ENCODE peak calls at places on chromosome 20, in eight cellular contexts. K, T, U, R, N, O, E and D are unnamed samples.

GRCh38 chr20:6784767-6785166 is 17.3 kb downstream of the BMP2 start:
- DNase-seq in T (no peak), E (no peak), K (no peak), U (no peak), R (no peak), N (no peak), O (no peak), D (no peak)

GRCh38 chr20:53904261-53904660 is 166.1 kb downstream of the BCAS1 start:
- DNase-seq in U (no peak), R (no peak), O (no peak), E (no peak), K (no peak), T (no peak), N (no peak), D (no peak)

GRCh38 chr20:17680836-17681740 is 954 bp downstream of the RRBP1 start:
- DNase-seq in K (peak; percentile 77), U (peak; percentile 83), E (peak; percentile 82), R (peak; percentile 13), T (peak; percentile 72), N (no peak), O (peak; percentile 84), D (peak; percentile 51)

GRCh38 chr20:621115-621756 is 11.1 kb upstream of the TCF15 start:
- DNase-seq in E (peak; percentile 47), K (no peak), R (no peak), O (no peak), U (no peak), T (no peak), N (no peak), D (no peak)

GRCh38 chr20:57375652-57376230 is 15.5 kb upstream of the RBM38 start:
- DNase-seq in O (no peak), E (no peak), K (no peak), T (no peak), N (no peak), U (no peak), R (no peak), D (no peak)

GRCh38 chr20:61628901-61629300 is 376.8 kb downstream of the CDH4 start:
- DNase-seq in E (peak; percentile 17), N (no peak), K (no peak), T (no peak), R (no peak), O (no peak), U (no peak), D (no peak)

GRCh38 chr20:37395921-37396519 is 50.1 kb downstream of the SRC start:
- DNase-seq in N (no peak), T (no peak), E (no peak), R (no peak), K (no peak), U (no peak), O (no peak), D (no peak)

GRCh38 chr20:4781637-4782349 is 60.1 kb downstream of the PRND start:
- DNase-seq in U (no peak), O (no peak), T (no peak), K (no peak), E (no peak), R (no peak), N (no peak), D (no peak)

GRCh38 chr20:61903575-61904340 is 161.9 kb downstream of the TAF4 start:
- DNase-seq in U (no peak), T (no peak), R (no peak), O (no peak), N (no peak), E (no peak), K (no peak), D (no peak)

GRCh38 chr20:59004493-59004762 is 2.6 kb downstream of the CTSZ start:
- DNase-seq in T (no peak), U (peak; percentile 48), O (no peak), R (no peak), K (no peak), E (no peak), N (no peak), D (no peak)
- H3K4me3 ChIP-seq in T (no peak overlapping the region), U (peak overlapping the region; percentile 81), O (no peak overlapping the region), R (peak overlapping the region; percentile 76), K (peak overlapping the region; percentile 7), E (no peak overlapping the region), N (no peak overlapping the region), D (no peak overlapping the region)

GRCh38 chr20:38872491-38873049 is 53.6 kb upstream of the FAM83D start:
- DNase-seq in U (no peak), T (no peak), E (no peak), R (no peak), O (no peak), K (peak; percentile 58), N (no peak), D (no peak)

GRCh38 chr20:38875170-38875993 is 50.8 kb upstream of the FAM83D start:
- DNase-seq in O (no peak), E (no peak), R (peak; percentile 96), T (no peak), N (no peak), K (peak; percentile 97), U (no peak), D (no peak)

GRCh38 chr20:38873050-38873581 is 53.1 kb upstream of the FAM83D start:
- DNase-seq in E (no peak), T (no peak), N (no peak), K (peak; percentile 91), R (peak; percentile 84), U (no peak), O (no peak), D (no peak)

GRCh38 chr20:38872036-38872435 is 54.2 kb upstream of the FAM83D start:
- DNase-seq in O (no peak), T (no peak), N (no peak), K (peak; percentile 37), U (no peak), R (no peak), E (no peak), D (no peak)

DNA sequence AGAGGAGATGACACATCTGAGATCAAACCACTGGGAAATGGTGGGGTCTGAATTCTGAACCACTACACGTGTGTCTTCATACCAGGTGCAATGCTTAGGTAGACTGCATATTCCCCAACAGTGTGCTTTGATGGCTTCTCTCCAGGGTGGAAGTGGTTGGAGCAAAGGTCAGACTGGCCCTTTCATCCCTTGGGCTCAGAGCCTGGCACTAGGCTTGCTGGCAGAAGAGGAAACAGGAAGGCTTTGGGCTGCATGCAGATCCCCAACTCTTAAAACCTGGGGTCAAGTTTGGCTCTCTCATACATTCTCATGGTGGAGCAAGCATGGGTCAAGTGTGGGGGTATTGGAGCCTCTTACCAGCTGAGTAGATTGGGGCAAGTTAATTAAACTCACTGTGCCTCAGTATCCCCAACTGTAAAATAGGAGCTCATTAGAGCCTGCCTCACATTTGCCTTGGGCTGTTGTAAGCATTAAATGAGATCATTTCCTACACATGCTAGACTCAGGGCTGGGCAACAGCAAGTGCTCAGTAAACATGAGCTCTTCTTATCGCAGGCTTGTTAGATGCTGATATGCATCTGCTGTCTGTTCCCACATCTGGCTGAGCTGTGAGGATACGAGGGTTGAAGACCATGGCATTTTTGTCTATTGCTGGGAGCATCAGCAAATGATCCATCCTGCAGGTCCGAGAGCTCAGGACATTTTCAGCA is 51.6 kb upstream of the FAM83D start:
- DNase-seq in K (peak; percentile 76), U (no peak), O (no peak), E (no peak), R (no peak), T (no peak), N (no peak), D (no peak)
- H3K4me3 ChIP-seq in K (peak overlapping the region; percentile 20), U (no peak overlapping the region), O (no peak overlapping the region), E (no peak overlapping the region), R (peak overlapping the region; percentile 20), T (no peak overlapping the region), N (no peak overlapping the region), D (no peak overlapping the region)

GRCh38 chr20:52103911-52104545 is 87.6 kb downstream of the ZFP64 start:
- DNase-seq in E (no peak), N (no peak), K (no peak), O (peak; percentile 10), T (no peak), R (no peak), U (no peak), D (no peak)

GRCh38 chr20:52103469-52103910 is 88.1 kb downstream of the ZFP64 start:
- DNase-seq in U (no peak), N (no peak), R (no peak), T (no peak), E (peak; percentile 52), O (peak; percentile 10), K (no peak), D (no peak)

GRCh38 chr20:52104546-52105044 is 87.0 kb downstream of the ZFP64 start:
- DNase-seq in O (peak; percentile 12), K (no peak), T (no peak), E (peak; percentile 19), U (no peak), R (no peak), N (no peak), D (no peak)

GRCh38 chr20:52102126-52102525 is 89.5 kb downstream of the ZFP64 start:
- DNase-seq in K (no peak), O (no peak), T (no peak), U (no peak), N (no peak), R (no peak), E (no peak), D (no peak)

DNA sequence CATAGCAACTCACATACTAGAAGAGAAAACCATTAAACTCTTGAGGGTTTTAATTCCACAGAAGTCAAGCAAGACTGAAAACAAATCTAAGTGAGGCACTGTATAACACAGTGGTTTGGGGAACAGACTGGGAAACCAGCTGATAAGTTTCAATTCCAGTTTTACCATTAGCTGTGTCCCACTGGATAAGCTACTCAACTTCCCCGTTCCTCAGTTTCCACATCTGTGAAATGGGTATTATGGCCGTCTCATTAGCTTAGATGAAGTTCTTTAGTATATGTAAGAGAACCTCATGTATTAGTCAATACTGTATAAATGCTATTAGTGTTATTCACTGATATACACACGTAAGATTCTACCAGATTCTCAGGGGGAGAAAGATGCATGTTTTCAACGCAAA is 89.0 kb downstream of the ZFP64 start:
- DNase-seq in E (no peak), U (no peak), O (no peak), T (no peak), K (no peak), R (no peak), N (no peak), D (no peak)
- H3K4me3 ChIP-seq in E (no peak overlapping the region), U (no peak overlapping the region), O (no peak overlapping the region), T (no peak overlapping the region), K (no peak overlapping the region), R (no peak overlapping the region), N (no peak overlapping the region), D (no peak overlapping the region)

GRCh38 chr20:63591147-63591533 is 17.1 kb upstream of the HELZ2 start:
- DNase-seq in U (no peak), R (no peak), E (no peak), N (no peak), O (no peak), K (no peak), T (no peak), D (no peak)
- H3K4me3 ChIP-seq in U (no peak overlapping the region), R (no peak overlapping the region), E (no peak overlapping the region), N (no peak overlapping the region), O (no peak overlapping the region), K (no peak overlapping the region), T (no peak overlapping the region), D (no peak overlapping the region)